ENCODE peak calls at places on chromosomes 11 and 22, in four cellular contexts. H is K562, X is H1, N is GM12878. O is an unnamed sample.
A peak's percentile ranks its signal among the peaks of the same experiment; 100 is the strongest.

GRCh38 chr11:78699606-78700005 is 124.9 kb upstream of the NARS2 start:
- DNase-seq in H (no peak), X (no peak), N (no peak), O (no peak)

GRCh38 chr11:86050310-86050709 is 18.6 kb downstream of the PICALM start:
- DNase-seq in X (no peak), H (no peak), N (no peak), O (no peak)

GRCh38 chr11:124776865-124777645 is 15.0 kb upstream of the ESAM start:
- DNase-seq in N (no peak), H (no peak), X (no peak), O (no peak)

GRCh38 chr11:86047275-86047991 is 21.5 kb downstream of the PICALM start:
- DNase-seq in H (no peak), N (no peak), X (no peak), O (no peak)

GRCh38 chr11:16605440-16605970 is 132.9 kb upstream of the C11orf58 start:
- DNase-seq in X (no peak), N (no peak), H (peak; percentile 63), O (no peak)

GRCh38 chr11:67452141-67452952 is at the start of gene GPR152:
- DNase-seq in X (no peak), N (no peak), H (no peak), O (no peak)

GRCh38 chr22:39296981-39297489 is 22.4 kb downstream of the RPL3 start:
- DNase-seq in H (no peak), N (no peak), X (no peak), O (no peak)

GRCh38 chr11:112279901-112280267 is 19.2 kb upstream of the PLET1 start:
- DNase-seq in X (peak; percentile 89), N (peak; percentile 17), H (peak; percentile 80), O (no peak)

GRCh38 chr11:40186401-40187091 is 1272.9 kb downstream of the LRRC4C start:
- DNase-seq in N (no peak), H (no peak), X (no peak), O (no peak)

GRCh38 chr11:127919206-127920000 is 668.0 kb downstream of the ETS1 start:
- DNase-seq in N (no peak), H (no peak), X (no peak), O (no peak)

GRCh38 chr11:11976476-11977187 is 31.8 kb downstream of the DKK3 start:
- DNase-seq in N (no peak), X (peak; percentile 45), H (no peak), O (no peak)

GRCh38 chr11:107705027-107705426 is 6.8 kb downstream of the SLN start:
- DNase-seq in N (no peak), X (no peak), H (no peak), O (no peak)
- TF ChIP-seq MAX in N (no peak), X (no peak), H (no peak), O (no peak)

GRCh38 chr11:94025695-94026394 is 4.7 kb downstream of the HEPHL1 start:
- DNase-seq in N (no peak), H (no peak), X (no peak), O (no peak)

GRCh38 chr11:94027210-94027609 is 6.1 kb downstream of the HEPHL1 start:
- DNase-seq in X (no peak), H (no peak), N (no peak), O (no peak)

GRCh38 chr11:94031625-94032024 is 10.5 kb downstream of the HEPHL1 start:
- DNase-seq in H (no peak), N (no peak), X (peak; percentile 16), O (no peak)

GRCh38 chr11:94030059-94030458 is 8.9 kb downstream of the HEPHL1 start:
- DNase-seq in N (no peak), X (no peak), H (no peak), O (no peak)

DNA sequence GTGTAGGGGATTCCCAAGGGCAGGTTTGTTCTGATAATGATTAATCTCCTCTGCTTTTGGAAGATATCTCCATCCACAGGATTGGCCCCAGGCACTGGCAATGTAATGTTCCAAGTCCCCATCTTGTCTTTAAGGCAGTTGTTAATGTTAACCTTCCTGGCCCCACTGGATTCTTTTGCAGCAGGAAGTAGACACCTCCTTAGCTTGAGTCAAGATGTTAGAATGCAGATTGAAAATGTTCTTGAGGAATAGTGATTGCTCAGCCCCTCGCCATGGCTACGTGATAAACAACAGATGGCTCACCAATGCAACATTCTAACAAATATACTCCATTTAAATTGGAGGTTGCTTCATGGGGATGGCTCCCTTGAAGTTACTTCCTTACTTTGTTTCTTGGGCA is 7.3 kb downstream of the HEPHL1 start:
- DNase-seq in N (no peak), X (no peak), H (no peak), O (no peak)
- TF ChIP-seq EGR1 in N (no peak), X (no peak), H (no peak), O (no peak)

GRCh38 chr22:17258015-17258827 is 39.0 kb upstream of the ADA2 start:
- DNase-seq in N (peak; percentile 98), H (peak; percentile 39), X (peak; percentile 74), O (no peak)
- H2AFZ ChIP-seq in N (peak overlapping the region; percentile 47), H (no peak overlapping the region), X (no peak overlapping the region), O (no peak overlapping the region)

DNA sequence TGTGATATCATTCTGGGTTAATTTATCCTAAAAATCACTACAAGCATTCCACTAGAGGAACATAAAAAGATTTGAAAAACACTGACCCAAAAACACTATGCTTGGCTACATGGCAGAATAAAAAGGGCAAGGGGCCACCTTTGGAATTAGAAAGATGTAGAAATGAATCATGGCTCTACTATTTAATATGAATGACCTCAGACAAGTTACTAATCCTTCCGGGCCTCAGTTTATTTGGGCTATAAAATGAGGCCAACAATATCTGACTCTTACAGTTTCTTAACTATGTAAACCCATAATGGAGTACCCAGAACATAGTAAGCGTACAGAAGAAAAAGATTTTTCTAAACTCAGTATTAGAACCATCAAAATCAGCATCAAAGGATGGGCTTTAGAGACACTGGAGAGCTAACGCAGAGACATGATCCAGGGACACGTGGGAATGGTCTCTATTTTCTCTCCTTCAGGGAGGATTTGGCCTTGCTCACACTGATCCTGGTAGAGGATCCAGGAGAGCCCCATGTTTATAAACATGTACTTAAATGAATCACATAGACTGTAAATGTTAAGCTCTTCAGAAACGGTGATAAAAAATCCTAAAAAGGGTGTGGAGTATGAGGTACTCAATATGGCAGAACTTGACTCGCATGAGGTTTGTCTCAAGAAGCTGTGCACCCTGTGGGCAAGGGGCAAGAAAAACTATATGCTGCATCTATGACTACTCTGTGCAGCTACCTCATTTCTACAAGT is 288.4 kb upstream of the PITPNB start:
- DNase-seq in N (no peak), X (no peak), H (no peak), O (no peak)
- TF ChIP-seq MAX in N (no peak), X (no peak), H (no peak), O (no peak)

DNA sequence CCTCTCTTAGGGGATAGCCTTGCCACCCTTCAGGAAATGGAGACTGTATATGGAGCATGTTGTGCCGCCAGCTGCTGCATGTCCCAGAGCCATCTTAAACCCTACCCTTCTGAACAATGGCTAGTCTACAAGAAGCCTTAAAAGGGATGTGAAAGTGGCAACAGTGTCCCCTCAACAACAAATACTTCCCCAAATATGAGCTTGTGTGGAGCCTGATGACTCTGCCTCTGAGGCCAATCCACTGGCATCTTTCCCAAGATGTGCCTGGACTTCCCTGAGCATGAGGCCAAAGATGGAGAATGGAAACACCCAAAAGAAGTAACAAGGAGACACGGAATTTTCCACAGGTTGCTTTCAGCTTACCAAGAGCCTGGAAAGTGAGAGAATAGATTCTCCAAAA is 595 bp upstream of the MS4A7 start:
- DNase-seq in H (no peak), N (peak; percentile 85), X (no peak), O (no peak)
- TF ChIP-seq EGR1 in H (no peak), N (no peak), X (no peak), O (no peak)

DNA sequence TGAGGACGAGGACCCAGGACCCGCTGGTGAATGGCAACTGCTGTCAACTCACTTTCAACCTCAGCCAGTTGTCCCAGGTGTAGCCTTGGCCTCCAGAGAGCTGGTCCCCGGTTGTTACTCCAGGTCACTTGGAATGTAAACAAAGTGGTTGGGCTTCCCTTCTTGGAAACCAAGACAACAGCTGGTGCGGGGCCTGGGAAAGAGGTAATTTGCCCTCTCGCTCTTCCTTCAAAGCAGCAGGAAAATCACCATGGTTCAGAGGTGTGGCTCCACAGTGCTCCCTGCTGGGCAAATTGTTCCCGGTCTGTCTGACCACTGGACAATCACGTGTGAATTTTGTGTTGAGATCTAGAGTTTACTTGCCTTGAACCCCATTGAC is 15.0 kb downstream of the SLC1A2 start:
- DNase-seq in H (peak; percentile 52), X (peak; percentile 79), N (no peak), O (no peak)
- H2AFZ ChIP-seq in H (no peak overlapping the region), X (no peak overlapping the region), N (no peak overlapping the region), O (peak overlapping the region; percentile 87)